ENCODE peak calls at places on chromosomes 2 and 18, in seven cellular contexts. One of them, this sample, is unnamed.

GRCh38 chr2:10675126-10675525 is 14.6 kb downstream of the NOL10 start:
- DNase-seq in DND-41: peak; percentile 50
- DNase-seq in neural progenitor cell: no peak
- DNase-seq in astrocyte: no peak
- DNase-seq in brain microvascular endothelial cell: no peak
- DNase-seq in activated CD4-positive, CD25-positive, alpha-beta regulatory T cell treated with anti-CD3 and anti-CD28 coated beads, Interleukin-2, amount 50 U/mL, for 72 hours: no peak
- DNase-seq in EL: no peak
- DNase-seq in this sample: no peak

GRCh38 chr2:232310690-232311089 is 67.9 kb upstream of the ALPP start:
- DNase-seq in DND-41: no peak
- DNase-seq in neural progenitor cell: no peak
- DNase-seq in astrocyte: no peak
- DNase-seq in brain microvascular endothelial cell: no peak
- DNase-seq in activated CD4-positive, CD25-positive, alpha-beta regulatory T cell treated with anti-CD3 and anti-CD28 coated beads, Interleukin-2, amount 50 U/mL, for 72 hours: no peak
- DNase-seq in EL: no peak
- DNase-seq in this sample: no peak

GRCh38 chr2:216665240-216665639 is 30.1 kb downstream of the IGFBP5 start:
- DNase-seq in DND-41: no peak
- DNase-seq in neural progenitor cell: peak; percentile 18
- DNase-seq in astrocyte: peak; percentile 79
- DNase-seq in brain microvascular endothelial cell: no peak
- DNase-seq in activated CD4-positive, CD25-positive, alpha-beta regulatory T cell treated with anti-CD3 and anti-CD28 coated beads, Interleukin-2, amount 50 U/mL, for 72 hours: no peak
- DNase-seq in EL: no peak
- DNase-seq in this sample: no peak

GRCh38 chr2:855177-855576 is 95.5 kb upstream of the SNTG2 start:
- DNase-seq in DND-41: peak; percentile 47
- DNase-seq in neural progenitor cell: no peak
- DNase-seq in astrocyte: no peak
- DNase-seq in brain microvascular endothelial cell: no peak
- DNase-seq in activated CD4-positive, CD25-positive, alpha-beta regulatory T cell treated with anti-CD3 and anti-CD28 coated beads, Interleukin-2, amount 50 U/mL, for 72 hours: no peak
- DNase-seq in EL: no peak
- DNase-seq in this sample: no peak

GRCh38 chr2:120287183-120288015 is 34.7 kb downstream of the RALB start:
- DNase-seq in DND-41: no peak
- DNase-seq in neural progenitor cell: no peak
- DNase-seq in astrocyte: peak; percentile 87
- DNase-seq in brain microvascular endothelial cell: peak; percentile 80
- DNase-seq in activated CD4-positive, CD25-positive, alpha-beta regulatory T cell treated with anti-CD3 and anti-CD28 coated beads, Interleukin-2, amount 50 U/mL, for 72 hours: no peak
- DNase-seq in EL: peak; percentile 89
- DNase-seq in this sample: no peak

GRCh38 chr18:39173022-39173421 is 1607.4 kb upstream of the CELF4 start:
- DNase-seq in DND-41: no peak
- DNase-seq in neural progenitor cell: no peak
- DNase-seq in astrocyte: peak; percentile 2
- DNase-seq in brain microvascular endothelial cell: no peak
- DNase-seq in activated CD4-positive, CD25-positive, alpha-beta regulatory T cell treated with anti-CD3 and anti-CD28 coated beads, Interleukin-2, amount 50 U/mL, for 72 hours: no peak
- DNase-seq in EL: no peak
- DNase-seq in this sample: no peak

GRCh38 chr2:203928849-203929248 is 7.7 kb upstream of the ICOS start:
- DNase-seq in DND-41: no peak
- DNase-seq in neural progenitor cell: no peak
- DNase-seq in astrocyte: no peak
- DNase-seq in brain microvascular endothelial cell: no peak
- DNase-seq in activated CD4-positive, CD25-positive, alpha-beta regulatory T cell treated with anti-CD3 and anti-CD28 coated beads, Interleukin-2, amount 50 U/mL, for 72 hours: no peak
- DNase-seq in EL: no peak
- DNase-seq in this sample: no peak

GRCh38 chr2:47272905-47273758 is 118.0 kb upstream of the STPG4 start:
- DNase-seq in DND-41: no peak
- DNase-seq in neural progenitor cell: no peak
- DNase-seq in astrocyte: no peak
- DNase-seq in brain microvascular endothelial cell: no peak
- DNase-seq in activated CD4-positive, CD25-positive, alpha-beta regulatory T cell treated with anti-CD3 and anti-CD28 coated beads, Interleukin-2, amount 50 U/mL, for 72 hours: no peak
- DNase-seq in EL: no peak
- DNase-seq in this sample: no peak

GRCh38 chr2:240629968-240630770 is 4.9 kb downstream of the GPR35 start:
- DNase-seq in DND-41: no peak
- DNase-seq in neural progenitor cell: no peak
- DNase-seq in astrocyte: no peak
- DNase-seq in brain microvascular endothelial cell: no peak
- DNase-seq in activated CD4-positive, CD25-positive, alpha-beta regulatory T cell treated with anti-CD3 and anti-CD28 coated beads, Interleukin-2, amount 50 U/mL, for 72 hours: peak; percentile 27
- DNase-seq in EL: no peak
- DNase-seq in this sample: no peak

GRCh38 chr2:58182527-58182926 is 58.6 kb downstream of the FANCL start:
- DNase-seq in DND-41: no peak
- DNase-seq in neural progenitor cell: no peak
- DNase-seq in astrocyte: peak; percentile 19
- DNase-seq in brain microvascular endothelial cell: no peak
- DNase-seq in activated CD4-positive, CD25-positive, alpha-beta regulatory T cell treated with anti-CD3 and anti-CD28 coated beads, Interleukin-2, amount 50 U/mL, for 72 hours: no peak
- DNase-seq in EL: peak; percentile 6
- DNase-seq in this sample: no peak

GRCh38 chr2:215137741-215138340 is 585 bp downstream of the ABCA12 start:
- DNase-seq in DND-41: no peak
- DNase-seq in neural progenitor cell: no peak
- DNase-seq in astrocyte: peak; percentile 55
- DNase-seq in brain microvascular endothelial cell: peak; percentile 2
- DNase-seq in activated CD4-positive, CD25-positive, alpha-beta regulatory T cell treated with anti-CD3 and anti-CD28 coated beads, Interleukin-2, amount 50 U/mL, for 72 hours: no peak
- DNase-seq in EL: peak; percentile 71
- DNase-seq in this sample: no peak

GRCh38 chr2:174846941-174847938 is 83.0 kb upstream of the CHRNA1 start:
- DNase-seq in DND-41: no peak
- DNase-seq in neural progenitor cell: peak; percentile 74
- DNase-seq in astrocyte: peak; percentile 96
- DNase-seq in brain microvascular endothelial cell: peak; percentile 66
- DNase-seq in activated CD4-positive, CD25-positive, alpha-beta regulatory T cell treated with anti-CD3 and anti-CD28 coated beads, Interleukin-2, amount 50 U/mL, for 72 hours: no peak
- DNase-seq in EL: peak; percentile 80
- DNase-seq in this sample: peak; percentile 26

GRCh38 chr2:161415041-161415440 is 1.1 kb upstream of the TBR1 start:
- DNase-seq in DND-41: no peak
- DNase-seq in neural progenitor cell: peak; percentile 36
- DNase-seq in astrocyte: no peak
- DNase-seq in brain microvascular endothelial cell: no peak
- DNase-seq in activated CD4-positive, CD25-positive, alpha-beta regulatory T cell treated with anti-CD3 and anti-CD28 coated beads, Interleukin-2, amount 50 U/mL, for 72 hours: no peak
- DNase-seq in EL: no peak
- DNase-seq in this sample: peak; percentile 3

GRCh38 chr2:7450188-7451156 is 533.3 kb downstream of the RNF144A start:
- DNase-seq in DND-41: no peak
- DNase-seq in neural progenitor cell: no peak
- DNase-seq in astrocyte: no peak
- DNase-seq in brain microvascular endothelial cell: no peak
- DNase-seq in activated CD4-positive, CD25-positive, alpha-beta regulatory T cell treated with anti-CD3 and anti-CD28 coated beads, Interleukin-2, amount 50 U/mL, for 72 hours: no peak
- DNase-seq in EL: no peak
- DNase-seq in this sample: no peak

GRCh38 chr2:45014016-45014702 is 4.9 kb upstream of the SIX2 start:
- DNase-seq in DND-41: no peak
- DNase-seq in neural progenitor cell: peak; percentile 89
- DNase-seq in astrocyte: no peak
- DNase-seq in brain microvascular endothelial cell: peak; percentile 45
- DNase-seq in activated CD4-positive, CD25-positive, alpha-beta regulatory T cell treated with anti-CD3 and anti-CD28 coated beads, Interleukin-2, amount 50 U/mL, for 72 hours: no peak
- DNase-seq in EL: peak; percentile 70
- DNase-seq in this sample: peak; percentile 81

GRCh38 chr2:202278036-202278760 is 12.6 kb downstream of the NOP58 start:
- DNase-seq in DND-41: no peak
- DNase-seq in neural progenitor cell: no peak
- DNase-seq in astrocyte: peak; percentile 63
- DNase-seq in brain microvascular endothelial cell: peak; percentile 24
- DNase-seq in activated CD4-positive, CD25-positive, alpha-beta regulatory T cell treated with anti-CD3 and anti-CD28 coated beads, Interleukin-2, amount 50 U/mL, for 72 hours: no peak
- DNase-seq in EL: peak; percentile 64
- DNase-seq in this sample: no peak

GRCh38 chr2:12759248-12759647 is 42.5 kb downstream of the TRIB2 start:
- DNase-seq in DND-41: no peak
- DNase-seq in neural progenitor cell: no peak
- DNase-seq in astrocyte: peak; percentile 96
- DNase-seq in brain microvascular endothelial cell: peak; percentile 57
- DNase-seq in activated CD4-positive, CD25-positive, alpha-beta regulatory T cell treated with anti-CD3 and anti-CD28 coated beads, Interleukin-2, amount 50 U/mL, for 72 hours: no peak
- DNase-seq in EL: peak; percentile 90
- DNase-seq in this sample: no peak

GRCh38 chr2:157989227-157989626 is 112.4 kb upstream of the UPP2 start:
- DNase-seq in DND-41: no peak
- DNase-seq in neural progenitor cell: no peak
- DNase-seq in astrocyte: no peak
- DNase-seq in brain microvascular endothelial cell: no peak
- DNase-seq in activated CD4-positive, CD25-positive, alpha-beta regulatory T cell treated with anti-CD3 and anti-CD28 coated beads, Interleukin-2, amount 50 U/mL, for 72 hours: no peak
- DNase-seq in EL: no peak
- DNase-seq in this sample: no peak

GRCh38 chr2:195270466-195270865 is 386.6 kb upstream of the SLC39A10 start:
- DNase-seq in DND-41: no peak
- DNase-seq in neural progenitor cell: peak; percentile 23
- DNase-seq in astrocyte: no peak
- DNase-seq in brain microvascular endothelial cell: no peak
- DNase-seq in activated CD4-positive, CD25-positive, alpha-beta regulatory T cell treated with anti-CD3 and anti-CD28 coated beads, Interleukin-2, amount 50 U/mL, for 72 hours: no peak
- DNase-seq in EL: no peak
- DNase-seq in this sample: no peak

GRCh38 chr2:946073-947005 is 4.3 kb upstream of the SNTG2 start:
- DNase-seq in DND-41: peak; percentile 69
- DNase-seq in neural progenitor cell: no peak
- DNase-seq in astrocyte: no peak
- DNase-seq in brain microvascular endothelial cell: no peak
- DNase-seq in activated CD4-positive, CD25-positive, alpha-beta regulatory T cell treated with anti-CD3 and anti-CD28 coated beads, Interleukin-2, amount 50 U/mL, for 72 hours: no peak
- DNase-seq in EL: no peak
- DNase-seq in this sample: no peak

GRCh38 chr2:238079874-238080327 is 19.1 kb downstream of the SCLY start:
- DNase-seq in DND-41: no peak
- DNase-seq in neural progenitor cell: no peak
- DNase-seq in astrocyte: no peak
- DNase-seq in brain microvascular endothelial cell: no peak
- DNase-seq in activated CD4-positive, CD25-positive, alpha-beta regulatory T cell treated with anti-CD3 and anti-CD28 coated beads, Interleukin-2, amount 50 U/mL, for 72 hours: no peak
- DNase-seq in EL: no peak
- DNase-seq in this sample: no peak

GRCh38 chr2:136008205-136008865 is 22.9 kb upstream of the DARS1 start:
- DNase-seq in DND-41: peak; percentile 37
- DNase-seq in neural progenitor cell: no peak
- DNase-seq in astrocyte: no peak
- DNase-seq in brain microvascular endothelial cell: no peak
- DNase-seq in activated CD4-positive, CD25-positive, alpha-beta regulatory T cell treated with anti-CD3 and anti-CD28 coated beads, Interleukin-2, amount 50 U/mL, for 72 hours: peak; percentile 57
- DNase-seq in EL: no peak
- DNase-seq in this sample: no peak

GRCh38 chr2:239602290-239603282 is 201.8 kb upstream of the HDAC4 start:
- DNase-seq in DND-41: peak; percentile 63
- DNase-seq in neural progenitor cell: no peak
- DNase-seq in astrocyte: no peak
- DNase-seq in brain microvascular endothelial cell: no peak
- DNase-seq in activated CD4-positive, CD25-positive, alpha-beta regulatory T cell treated with anti-CD3 and anti-CD28 coated beads, Interleukin-2, amount 50 U/mL, for 72 hours: peak; percentile 25
- DNase-seq in EL: no peak
- DNase-seq in this sample: no peak

GRCh38 chr2:142980246-142981068 is 103.0 kb downstream of the KYNU start:
- DNase-seq in DND-41: no peak
- DNase-seq in neural progenitor cell: peak; percentile 20
- DNase-seq in astrocyte: peak; percentile 14
- DNase-seq in brain microvascular endothelial cell: peak; percentile 43
- DNase-seq in activated CD4-positive, CD25-positive, alpha-beta regulatory T cell treated with anti-CD3 and anti-CD28 coated beads, Interleukin-2, amount 50 U/mL, for 72 hours: no peak
- DNase-seq in EL: peak; percentile 21
- DNase-seq in this sample: no peak

GRCh38 chr18:58785171-58785805 is 79.4 kb upstream of the ZNF532 start:
- DNase-seq in DND-41: no peak
- DNase-seq in neural progenitor cell: no peak
- DNase-seq in astrocyte: peak; percentile 94
- DNase-seq in brain microvascular endothelial cell: peak; percentile 73
- DNase-seq in activated CD4-positive, CD25-positive, alpha-beta regulatory T cell treated with anti-CD3 and anti-CD28 coated beads, Interleukin-2, amount 50 U/mL, for 72 hours: no peak
- DNase-seq in EL: peak; percentile 95
- DNase-seq in this sample: no peak

GRCh38 chr2:223247136-223247535 is 195.1 kb downstream of the KCNE4 start:
- DNase-seq in DND-41: no peak
- DNase-seq in neural progenitor cell: peak; percentile 19
- DNase-seq in astrocyte: peak; percentile 19
- DNase-seq in brain microvascular endothelial cell: peak; percentile 33
- DNase-seq in activated CD4-positive, CD25-positive, alpha-beta regulatory T cell treated with anti-CD3 and anti-CD28 coated beads, Interleukin-2, amount 50 U/mL, for 72 hours: no peak
- DNase-seq in EL: peak; percentile 38
- DNase-seq in this sample: no peak

GRCh38 chr2:190695739-190696138 is 46.9 kb downstream of the NAB1 start:
- DNase-seq in DND-41: no peak
- DNase-seq in neural progenitor cell: no peak
- DNase-seq in astrocyte: no peak
- DNase-seq in brain microvascular endothelial cell: no peak
- DNase-seq in activated CD4-positive, CD25-positive, alpha-beta regulatory T cell treated with anti-CD3 and anti-CD28 coated beads, Interleukin-2, amount 50 U/mL, for 72 hours: no peak
- DNase-seq in EL: peak; percentile 31
- DNase-seq in this sample: no peak

GRCh38 chr2:166057363-166058169 is 70.3 kb downstream of the SCN1A start:
- DNase-seq in DND-41: no peak
- DNase-seq in neural progenitor cell: peak; percentile 26
- DNase-seq in astrocyte: peak; percentile 53
- DNase-seq in brain microvascular endothelial cell: no peak
- DNase-seq in activated CD4-positive, CD25-positive, alpha-beta regulatory T cell treated with anti-CD3 and anti-CD28 coated beads, Interleukin-2, amount 50 U/mL, for 72 hours: no peak
- DNase-seq in EL: peak; percentile 26
- DNase-seq in this sample: no peak

GRCh38 chr2:45353879-45354278 is 257.2 kb downstream of the SRBD1 start:
- DNase-seq in DND-41: no peak
- DNase-seq in neural progenitor cell: no peak
- DNase-seq in astrocyte: peak; percentile 98
- DNase-seq in brain microvascular endothelial cell: peak; percentile 92
- DNase-seq in activated CD4-positive, CD25-positive, alpha-beta regulatory T cell treated with anti-CD3 and anti-CD28 coated beads, Interleukin-2, amount 50 U/mL, for 72 hours: no peak
- DNase-seq in EL: peak; percentile 97
- DNase-seq in this sample: no peak

GRCh38 chr2:107936427-107937359 is 49.6 kb upstream of the SLC5A7 start:
- DNase-seq in DND-41: peak; percentile 24
- DNase-seq in neural progenitor cell: peak; percentile 48
- DNase-seq in astrocyte: no peak
- DNase-seq in brain microvascular endothelial cell: no peak
- DNase-seq in activated CD4-positive, CD25-positive, alpha-beta regulatory T cell treated with anti-CD3 and anti-CD28 coated beads, Interleukin-2, amount 50 U/mL, for 72 hours: no peak
- DNase-seq in EL: peak; percentile 10
- DNase-seq in this sample: peak; percentile 39

GRCh38 chr2:227889336-227889735 is 17.9 kb downstream of the DAW1 start:
- DNase-seq in DND-41: no peak
- DNase-seq in neural progenitor cell: peak; percentile 41
- DNase-seq in astrocyte: no peak
- DNase-seq in brain microvascular endothelial cell: no peak
- DNase-seq in activated CD4-positive, CD25-positive, alpha-beta regulatory T cell treated with anti-CD3 and anti-CD28 coated beads, Interleukin-2, amount 50 U/mL, for 72 hours: no peak
- DNase-seq in EL: no peak
- DNase-seq in this sample: no peak

GRCh38 chr2:17615728-17616351 is 75.3 kb downstream of the VSNL1 start:
- DNase-seq in DND-41: no peak
- DNase-seq in neural progenitor cell: no peak
- DNase-seq in astrocyte: peak; percentile 86
- DNase-seq in brain microvascular endothelial cell: peak; percentile 15
- DNase-seq in activated CD4-positive, CD25-positive, alpha-beta regulatory T cell treated with anti-CD3 and anti-CD28 coated beads, Interleukin-2, amount 50 U/mL, for 72 hours: no peak
- DNase-seq in EL: peak; percentile 31
- DNase-seq in this sample: no peak

GRCh38 chr18:64017870-64018269 is 48.0 kb downstream of the SERPINB8 start:
- DNase-seq in DND-41: no peak
- DNase-seq in neural progenitor cell: peak; percentile 45
- DNase-seq in astrocyte: peak; percentile 8
- DNase-seq in brain microvascular endothelial cell: no peak
- DNase-seq in activated CD4-positive, CD25-positive, alpha-beta regulatory T cell treated with anti-CD3 and anti-CD28 coated beads, Interleukin-2, amount 50 U/mL, for 72 hours: no peak
- DNase-seq in EL: peak; percentile 18
- DNase-seq in this sample: no peak

GRCh38 chr2:234335676-234336228 is 161.1 kb downstream of the ARL4C start:
- DNase-seq in DND-41: peak; percentile 66
- DNase-seq in neural progenitor cell: peak; percentile 67
- DNase-seq in astrocyte: peak; percentile 72
- DNase-seq in brain microvascular endothelial cell: peak; percentile 67
- DNase-seq in activated CD4-positive, CD25-positive, alpha-beta regulatory T cell treated with anti-CD3 and anti-CD28 coated beads, Interleukin-2, amount 50 U/mL, for 72 hours: no peak
- DNase-seq in EL: peak; percentile 74
- DNase-seq in this sample: peak; percentile 43

GRCh38 chr18:45621068-45621511 is 5.8 kb downstream of the SLC14A2 start:
- DNase-seq in DND-41: peak; percentile 55
- DNase-seq in neural progenitor cell: peak; percentile 64
- DNase-seq in astrocyte: no peak
- DNase-seq in brain microvascular endothelial cell: peak; percentile 25
- DNase-seq in activated CD4-positive, CD25-positive, alpha-beta regulatory T cell treated with anti-CD3 and anti-CD28 coated beads, Interleukin-2, amount 50 U/mL, for 72 hours: no peak
- DNase-seq in EL: peak; percentile 46
- DNase-seq in this sample: peak; percentile 50

This sample was measured in nephron progenitor cell.